ENCODE peak calls at places on chromosomes 6 and 20, in five cellular contexts. H is mucosa of descending colon; A is stimulated activated CD4-positive, alpha-beta T cell treated with anti-CD3 and anti-CD28 coated beads, TNF-alpha, amount 100 ng/mL, for 1 hour; G is nephron progenitor cell; X is AG08395. K is an unnamed sample.

GRCh38 chr6:39847216-39847615 is 55.0 kb downstream of the DAAM2 start:
- DNase-seq in H (no peak), A (no peak), G (no peak), X (no peak), K (peak; percentile 24)

GRCh38 chr6:134041093-134041492 is 11.3 kb downstream of the SLC2A12 start:
- DNase-seq in H (no peak), A (no peak), G (no peak), X (peak; percentile 62), K (peak; percentile 54)

GRCh38 chr20:62143976-62144825 is 632 bp downstream of the SS18L1 start:
- DNase-seq in H (peak; percentile 76), A (no peak), G (peak; percentile 54), X (peak; percentile 80), K (peak; percentile 58)

GRCh38 chr6:1310628-1311399 is 1.1 kb upstream of the FOXQ1 start:
- DNase-seq in H (peak; percentile 61), A (no peak), G (peak; percentile 56), X (no peak), K (no peak)

GRCh38 chr20:2593756-2594155 is 57.4 kb downstream of the TMC2 start:
- DNase-seq in H (no peak), A (no peak), G (no peak), X (no peak), K (no peak)

GRCh38 chr20:11271920-11272594 is 598.3 kb upstream of the JAG1 start:
- DNase-seq in H (no peak), A (no peak), G (no peak), X (no peak), K (no peak)

GRCh38 chr20:38134427-38135281 is 30.4 kb downstream of the TGM2 start:
- DNase-seq in H (no peak), A (no peak), G (no peak), X (no peak), K (no peak)

GRCh38 chr6:77468939-77469338 is 5.6 kb upstream of the HTR1B start:
- DNase-seq in H (no peak), A (no peak), G (no peak), X (no peak), K (no peak)

GRCh38 chr6:29777319-29777718 is 50.3 kb upstream of the HLA-G start:
- DNase-seq in H (no peak), A (no peak), G (no peak), X (no peak), K (no peak)

GRCh38 chr6:34317882-34318491 is 69.2 kb upstream of the SMIM29 start:
- DNase-seq in H (no peak), A (no peak), G (no peak), X (peak; percentile 18), K (no peak)

GRCh38 chr6:168372871-168373270 is 53.3 kb upstream of the DACT2 start:
- DNase-seq in H (peak; percentile 27), A (no peak), G (no peak), X (no peak), K (no peak)

GRCh38 chr6:121090492-121090891 is 243.8 kb downstream of the TBC1D32 start:
- DNase-seq in H (no peak), A (no peak), G (no peak), X (no peak), K (no peak)

GRCh38 chr6:15663057-15663638 is 320 bp upstream of the DTNBP1 start:
- DNase-seq in H (no peak), A (no peak), G (no peak), X (peak; percentile 97), K (peak; percentile 50)

GRCh38 chr20:20821496-20822260 is 109.2 kb upstream of the RALGAPA2 start:
- DNase-seq in H (no peak), A (no peak), G (no peak), X (no peak), K (no peak)

GRCh38 chr6:1039191-1039590 is 272.7 kb upstream of the FOXQ1 start:
- DNase-seq in H (no peak), A (no peak), G (no peak), X (no peak), K (no peak)

GRCh38 chr20:49259799-49260198 is 18.1 kb downstream of the ZNFX1 start:
- DNase-seq in H (no peak), A (no peak), G (no peak), X (no peak), K (no peak)

GRCh38 chr6:8023638-8024037 is 40.6 kb downstream of the BLOC1S5 start:
- DNase-seq in H (no peak), A (no peak), G (no peak), X (no peak), K (no peak)

GRCh38 chr6:44284119-44284518 is 13.9 kb downstream of the TMEM151B start:
- DNase-seq in H (no peak), A (no peak), G (no peak), X (no peak), K (no peak)

GRCh38 chr20:21808863-21809664 is 103.6 kb downstream of the PAX1 start:
- DNase-seq in H (peak; percentile 49), A (no peak), G (peak; percentile 79), X (no peak), K (peak; percentile 11)

GRCh38 chr6:142926494-142927273 is 18.3 kb downstream of the HIVEP2 start:
- DNase-seq in H (peak; percentile 91), A (peak; percentile 49), G (peak; percentile 83), X (peak; percentile 85), K (peak; percentile 85)

GRCh38 chr6:138275976-138276375 is 57.7 kb upstream of the PBOV1 start:
- DNase-seq in H (no peak), A (no peak), G (no peak), X (no peak), K (no peak)

GRCh38 chr6:136738178-136739057 is 53.9 kb downstream of the MAP3K5 start:
- DNase-seq in H (no peak), A (no peak), G (no peak), X (no peak), K (peak; percentile 58)

GRCh38 chr6:105763866-105764265 is 322.3 kb upstream of the PRDM1 start:
- DNase-seq in H (no peak), A (no peak), G (no peak), X (no peak), K (no peak)

GRCh38 chr6:110180228-110181008 is at the start of gene CDC40:
- DNase-seq in H (peak; percentile 73), A (no peak), G (peak; percentile 67), X (peak; percentile 44), K (no peak)

GRCh38 chr20:50303573-50304500 is 113.2 kb downstream of the CEBPB start:
- DNase-seq in H (peak; percentile 78), A (no peak), G (no peak), X (peak; percentile 45), K (peak; percentile 96)

GRCh38 chr6:34630040-34630439 is 66.5 kb downstream of the ILRUN start:
- DNase-seq in H (no peak), A (no peak), G (no peak), X (peak; percentile 68), K (peak; percentile 91)

GRCh38 chr6:108366236-108366635 is 71.4 kb downstream of the AFG1L start:
- DNase-seq in H (no peak), A (no peak), G (no peak), X (no peak), K (no peak)

GRCh38 chr20:41392871-41393704 is 26.5 kb upstream of the EMILIN3 start:
- DNase-seq in H (no peak), A (no peak), G (no peak), X (no peak), K (no peak)

GRCh38 chr6:156776470-156776840 is 723 bp upstream of the ARID1B start:
- DNase-seq in H (no peak), A (no peak), G (no peak), X (no peak), K (peak; percentile 64)

GRCh38 chr6:168291450-168291849 is 28.1 kb downstream of the DACT2 start:
- DNase-seq in H (no peak), A (no peak), G (no peak), X (no peak), K (no peak)

K was measured in fibroblast of mammary gland.